ENCODE peak calls at places on chromosomes 3 and 15, in eight cellular contexts. N is RWPE1; F is kidney; O is activated CD4-positive, alpha-beta T cell treated with anti-CD3 and anti-CD28 coated beads, Interleukin-2, amount 50 U/mL, for 24 hours; M is NCI-H1436 treated with DMSO at 0.1 percent for 48 hours; E is HS-5; D is anterior cingulate cortex; W is amniotic stem cell. K is an unnamed sample.
A peak's percentile ranks its signal among the peaks of the same experiment; 100 is the strongest.

GRCh38 chr3:56812749-56813655 is 11.3 kb upstream of the ARHGEF3 start:
- DNase-seq in N (peak; percentile 45), F (no peak), O (no peak), M (no peak), E (no peak), D (no peak), W (no peak), K (peak; percentile 6)

GRCh38 chr15:35750051-35750450 is 204.1 kb upstream of the DPH6 start:
- DNase-seq in N (no peak), F (no peak), O (no peak), M (no peak), E (no peak), D (no peak), W (no peak), K (no peak)

GRCh38 chr15:98905981-98906711 is 101.4 kb downstream of the PGPEP1L start:
- DNase-seq in N (peak; percentile 74), F (no peak), O (no peak), M (no peak), E (no peak), D (no peak), W (no peak), K (no peak)

GRCh38 chr15:81303241-81304225 is 20.4 kb downstream of the STARD5 start:
- DNase-seq in N (no peak), F (no peak), O (no peak), M (no peak), E (no peak), D (no peak), W (no peak), K (no peak)

GRCh38 chr15:51288143-51289065 is 50.0 kb downstream of the CYP19A1 start:
- DNase-seq in N (no peak), F (no peak), O (no peak), M (no peak), E (no peak), D (no peak), W (no peak), K (no peak)

GRCh38 chr3:120432105-120432860 is 18.5 kb downstream of the FSTL1 start:
- DNase-seq in N (no peak), F (no peak), O (no peak), M (no peak), E (no peak), D (no peak), W (no peak), K (no peak)

GRCh38 chr15:86654501-86654900 is 574.8 kb downstream of the AGBL1 start:
- DNase-seq in N (no peak), F (no peak), O (no peak), M (no peak), E (no peak), D (no peak), W (no peak), K (no peak)

GRCh38 chr3:174287601-174288180 is 571.4 kb upstream of the NAALADL2 start:
- DNase-seq in N (no peak), F (no peak), O (no peak), M (no peak), E (no peak), D (no peak), W (no peak), K (no peak)

GRCh38 chr3:105085506-105085905 is 281.2 kb upstream of the ALCAM start:
- DNase-seq in N (no peak), F (no peak), O (no peak), M (no peak), E (no peak), D (no peak), W (no peak), K (no peak)

GRCh38 chr15:60021589-60022378 is 17.7 kb downstream of the FOXB1 start:
- DNase-seq in N (no peak), F (no peak), O (no peak), M (no peak), E (peak; percentile 9), D (no peak), W (no peak), K (no peak)

GRCh38 chr15:77064539-77065308 is 6.2 kb downstream of the TSPAN3 start:
- DNase-seq in N (peak; percentile 38), F (no peak), O (no peak), M (no peak), E (no peak), D (no peak), W (no peak), K (no peak)

GRCh38 chr3:53140575-53141467 is 10.6 kb upstream of the RFT1 start:
- DNase-seq in N (no peak), F (peak; percentile 41), O (no peak), M (peak; percentile 2), E (peak; percentile 42), D (no peak), W (no peak), K (no peak)

GRCh38 chr3:149340310-149340933 is 7.0 kb upstream of the TM4SF18 start:
- DNase-seq in N (no peak), F (no peak), O (no peak), M (peak; percentile 58), E (no peak), D (no peak), W (no peak), K (no peak)

GRCh38 chr15:61100512-61100911 is 128.6 kb downstream of the RORA start:
- DNase-seq in N (no peak), F (no peak), O (no peak), M (no peak), E (no peak), D (no peak), W (no peak), K (no peak)